ENCODE peak calls at places on chromosomes 4 and X, in four cellular contexts. U is neural progenitor cell, F is mesenteric fat pad, W is GM12865. G is an unnamed sample.

GRCh38 chr4:158090323-158090722 is 82.5 kb downstream of the GASK1B start:
- DNase-seq in F (no peak), U (no peak), W (no peak), G (no peak)

GRCh38 chrX:24870143-24870542 is 145.6 kb downstream of the ARX start:
- DNase-seq in W (no peak), F (no peak), U (no peak), G (no peak)

GRCh38 chr4:122652379-122652778 is 31.5 kb upstream of the IL21 start:
- DNase-seq in W (peak; percentile 75), F (no peak), U (peak; percentile 13), G (no peak)

GRCh38 chr4:155787113-155787710 is 28.4 kb downstream of the GUCY1B1 start:
- DNase-seq in W (peak; percentile 79), F (no peak), U (peak; percentile 63), G (no peak)

GRCh38 chrX:45557390-45557789 is 356.7 kb upstream of the DIPK2B start:
- DNase-seq in U (no peak), W (no peak), F (no peak), G (no peak)

GRCh38 chr4:2082118-2082517 is 23.0 kb downstream of the NAT8L start:
- DNase-seq in W (no peak), F (peak; percentile 57), U (no peak), G (peak; percentile 79)

GRCh38 chrX:150357790-150358189 is 5.3 kb upstream of the MAMLD1 start:
- DNase-seq in F (peak; percentile 76), U (no peak), W (no peak), G (peak; percentile 53)

GRCh38 chr4:92246384-92246783 is 57.4 kb upstream of the GRID2 start:
- DNase-seq in F (no peak), W (no peak), U (no peak), G (no peak)

GRCh38 chr4:2800691-2801596 is 8.1 kb downstream of the SH3BP2 start:
- DNase-seq in W (peak; percentile 73), F (no peak), U (peak; percentile 66), G (no peak)

GRCh38 chr4:158999166-158999682 is 103.7 kb upstream of the RAPGEF2 start:
- DNase-seq in U (no peak), F (no peak), W (no peak), G (no peak)

GRCh38 chrX:9997524-9997923 is 30.4 kb downstream of the CLDN34 start:
- DNase-seq in W (peak; percentile 22), U (no peak), F (no peak), G (no peak)

GRCh38 chrX:29229802-29230201 is 642.6 kb downstream of the IL1RAPL1 start:
- DNase-seq in U (no peak), F (no peak), W (no peak), G (no peak)

GRCh38 chrX:63426519-63426918 is 75.4 kb upstream of the SPIN4 start:
- DNase-seq in F (no peak), U (no peak), W (no peak), G (no peak)

GRCh38 chr4:150173420-150173819 is 95.2 kb downstream of the DCLK2 start:
- DNase-seq in U (no peak), W (no peak), F (no peak), G (no peak)